ENCODE peak calls at places on chromosome 17, in eight cellular contexts. T is CD4-positive, CD25-positive, alpha-beta regulatory T cell; B is coronary artery; C is ascending aorta; Y is H9; W is hepatocyte; P is aorta; I is GM23338. Z is an unnamed sample.
A peak's percentile ranks its signal among the peaks of the same experiment; 100 is the strongest.

GRCh38 chr17:57537524-57538410 is 207.3 kb downstream of the CCDC182 start:
- DNase-seq in T (peak; percentile 55), B (no peak), C (no peak), Y (no peak), W (no peak), P (no peak), I (no peak), Z (no peak)

GRCh38 chr17:17439971-17440843 is 36.6 kb upstream of the MED9 start:
- DNase-seq in T (peak; percentile 81), B (no peak), C (no peak), Y (peak; percentile 87), W (peak; percentile 53), P (no peak), I (peak; percentile 90), Z (no peak)

GRCh38 chr17:58535431-58535830 is 21.0 kb upstream of the MTMR4 start:
- DNase-seq in T (no peak), B (no peak), C (no peak), Y (no peak), W (no peak), P (no peak), I (no peak), Z (no peak)

GRCh38 chr17:70072900-70073299 is 2.1 kb upstream of the KCNJ16 start:
- DNase-seq in T (no peak), B (no peak), C (no peak), Y (no peak), W (no peak), P (no peak), I (no peak), Z (no peak)

GRCh38 chr17:28317965-28318758 is 838 bp upstream of the TMEM97 start:
- DNase-seq in T (peak; percentile 5), B (no peak), C (no peak), Y (peak; percentile 54), W (no peak), P (no peak), I (peak; percentile 50), Z (no peak)

GRCh38 chr17:39834017-39834416 is 30.1 kb downstream of the IKZF3 start:
- DNase-seq in T (no peak), B (no peak), C (no peak), Y (no peak), W (no peak), P (no peak), I (no peak), Z (no peak)

GRCh38 chr17:63222655-63223054 is 223.5 kb downstream of the CYB561 start:
- DNase-seq in T (no peak), B (no peak), C (no peak), Y (no peak), W (no peak), P (no peak), I (peak; percentile 6), Z (no peak)

GRCh38 chr17:43406676-43407645 is 8.2 kb downstream of the ARL4D start:
- DNase-seq in T (no peak), B (no peak), C (no peak), Y (peak; percentile 60), W (no peak), P (peak; percentile 13), I (peak; percentile 30), Z (no peak)

GRCh38 chr17:5667871-5668270 is 83.6 kb upstream of the NLRP1 start:
- DNase-seq in T (no peak), B (no peak), C (no peak), Y (peak; percentile 61), W (no peak), P (no peak), I (peak; percentile 50), Z (no peak)

GRCh38 chr17:57803026-57803425 is 46.8 kb downstream of the MRPS23 start:
- DNase-seq in T (no peak), B (no peak), C (no peak), Y (peak; percentile 33), W (no peak), P (no peak), I (peak; percentile 37), Z (no peak)

GRCh38 chr17:17993852-17994251 is 21.2 kb downstream of the DRC3 start:
- DNase-seq in T (no peak), B (no peak), C (no peak), Y (no peak), W (no peak), P (no peak), I (no peak), Z (no peak)

GRCh38 chr17:29384901-29385300 is 5.3 kb upstream of the TAOK1 start:
- DNase-seq in T (no peak), B (no peak), C (no peak), Y (no peak), W (no peak), P (no peak), I (no peak), Z (no peak)

GRCh38 chr17:56751145-56751743 is 82.5 kb downstream of the C17orf67 start:
- DNase-seq in T (no peak), B (no peak), C (no peak), Y (peak; percentile 47), W (no peak), P (no peak), I (peak; percentile 5), Z (no peak)

GRCh38 chr17:66755944-66756290 is 79.0 kb upstream of the CACNG5 start:
- DNase-seq in T (no peak), B (no peak), C (no peak), Y (no peak), W (no peak), P (no peak), I (no peak), Z (no peak)

GRCh38 chr17:66752411-66752810 is 82.5 kb upstream of the CACNG5 start:
- DNase-seq in T (no peak), B (no peak), C (no peak), Y (no peak), W (no peak), P (no peak), I (no peak), Z (no peak)

GRCh38 chr17:66753126-66753920 is 81.6 kb upstream of the CACNG5 start:
- DNase-seq in T (no peak), B (no peak), C (no peak), Y (no peak), W (no peak), P (no peak), I (no peak), Z (no peak)

GRCh38 chr17:66751771-66752170 is 83.1 kb upstream of the CACNG5 start:
- DNase-seq in T (no peak), B (no peak), C (no peak), Y (no peak), W (no peak), P (no peak), I (no peak), Z (no peak)

DNA sequence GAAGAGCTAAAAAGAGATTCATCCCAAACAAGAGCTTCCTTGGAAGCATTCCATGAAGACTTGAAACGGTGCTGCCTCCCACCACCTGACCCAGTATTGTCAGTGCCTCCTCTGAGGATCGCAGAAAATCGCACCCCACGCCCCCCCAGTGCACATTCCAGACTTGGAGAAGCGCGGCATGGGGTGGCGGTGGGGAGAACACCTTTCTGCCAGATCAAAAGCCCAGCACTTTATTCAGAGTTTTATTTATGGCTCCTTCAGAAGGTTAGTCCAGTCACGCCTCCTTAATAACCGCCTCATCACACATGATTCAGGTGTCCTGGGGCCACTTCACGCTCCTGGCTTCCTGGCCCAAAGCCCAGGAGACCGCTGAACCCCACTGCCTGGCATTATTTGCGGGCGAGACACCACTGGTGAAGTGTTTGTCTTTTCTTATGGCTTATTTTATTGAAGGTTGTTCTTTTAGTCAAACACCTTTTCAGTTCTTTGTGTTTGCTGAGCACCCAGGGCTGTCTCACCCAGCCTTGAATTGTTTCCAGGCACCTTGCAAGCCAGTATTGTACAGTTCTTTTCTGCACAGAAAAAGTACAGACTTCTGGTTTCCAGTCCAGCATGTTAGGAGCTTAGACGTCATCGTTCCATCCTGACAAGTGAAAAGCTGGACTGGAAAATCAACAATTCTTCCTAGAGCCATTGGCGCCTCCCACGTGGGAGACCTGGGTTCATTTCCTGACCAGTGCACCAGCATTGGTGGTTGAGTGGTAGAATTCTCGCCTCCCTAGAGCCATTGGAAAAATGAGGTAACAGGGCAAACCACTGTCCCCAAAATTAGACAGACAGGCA is 79.6 kb upstream of the CACNG5 start:
- DNase-seq in T (no peak), B (no peak), C (no peak), Y (no peak), W (no peak), P (no peak), I (no peak), Z (no peak)
- H3K27ac ChIP-seq in T (no peak overlapping the region), B (no peak overlapping the region), C (no peak overlapping the region), Y (no peak overlapping the region), W (no peak overlapping the region), P (no peak overlapping the region), I (no peak overlapping the region), Z (no peak overlapping the region)

DNA sequence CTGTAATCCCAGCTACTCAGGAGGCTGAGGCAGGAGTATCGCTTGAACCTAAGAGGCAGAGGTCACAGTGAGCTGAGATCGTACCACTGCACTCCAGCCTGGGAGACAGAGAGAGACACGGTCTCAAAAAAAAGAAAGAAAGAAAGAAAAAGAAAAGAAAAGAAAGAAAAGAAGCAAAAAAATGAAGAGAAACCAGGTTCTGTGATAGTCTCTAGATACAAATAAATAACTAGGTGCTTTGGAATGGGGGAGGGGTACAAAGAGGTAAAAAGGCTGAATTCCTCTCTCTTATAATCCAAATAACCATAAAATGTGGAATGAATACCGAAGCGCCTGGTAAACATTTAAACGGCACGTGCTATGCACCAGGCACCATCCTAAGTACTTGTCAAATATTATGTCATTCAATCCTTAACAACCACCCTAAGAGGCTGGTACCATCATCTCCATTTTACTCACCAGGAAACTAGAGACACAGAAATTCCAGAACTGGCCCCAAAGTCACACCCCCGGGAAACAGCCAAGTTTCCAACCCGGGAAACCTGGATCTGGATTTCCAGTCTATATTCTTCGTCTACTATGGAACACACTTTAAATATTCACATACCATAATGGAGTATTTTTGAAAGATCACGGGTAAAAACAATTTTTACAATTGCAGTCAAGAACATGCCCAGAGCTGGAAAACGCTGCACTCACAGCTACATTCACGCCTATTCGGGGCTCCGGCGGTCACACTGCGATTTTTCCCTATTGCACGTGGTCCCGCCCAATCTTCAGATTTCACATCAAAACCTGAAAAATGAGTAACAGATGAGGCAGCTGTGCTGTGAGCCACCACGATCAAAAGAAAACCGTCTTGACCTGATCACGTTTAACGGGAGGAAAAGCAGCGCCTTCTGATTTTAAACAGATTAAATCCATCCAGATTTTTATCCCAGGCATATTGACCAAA is 10.5 kb downstream of the NXN start:
- DNase-seq in T (no peak), B (no peak), C (no peak), Y (no peak), W (peak; percentile 65), P (no peak), I (no peak), Z (no peak)
- H3K27ac ChIP-seq in T (no peak overlapping the region), B (peak overlapping the region; percentile 16), C (no peak overlapping the region), Y (peak overlapping the region; percentile 13), W (peak overlapping the region; percentile 92), P (no peak overlapping the region), I (peak overlapping the region; percentile 85), Z (no peak overlapping the region)

GRCh38 chr17:7955414-7956042 is 23.5 kb downstream of the CNTROB start:
- DNase-seq in T (no peak), B (no peak), C (no peak), Y (no peak), W (peak; percentile 23), P (no peak), I (no peak), Z (no peak)
- H3K27ac ChIP-seq in T (no peak overlapping the region), B (no peak overlapping the region), C (no peak overlapping the region), Y (no peak overlapping the region), W (peak overlapping the region; percentile 56), P (no peak overlapping the region), I (no peak overlapping the region), Z (no peak overlapping the region)

DNA sequence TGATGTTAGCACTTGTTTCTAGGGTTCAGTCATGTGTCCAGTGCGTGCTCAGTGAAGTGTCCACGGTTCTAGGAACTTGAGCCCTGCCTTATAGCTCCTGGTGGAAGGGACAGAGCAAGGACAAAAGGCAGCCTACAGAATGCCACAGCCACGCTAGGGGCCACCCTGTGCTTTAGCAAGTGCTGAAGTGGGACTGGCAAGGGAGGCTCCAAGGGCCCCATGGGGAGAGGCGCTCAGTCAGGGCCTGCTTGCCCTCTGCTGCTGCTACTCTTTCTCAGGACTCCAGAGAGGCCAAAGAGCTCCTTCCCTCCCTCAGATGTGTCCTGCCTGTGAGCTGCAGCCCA is 6.8 kb downstream of the NT5C start:
- DNase-seq in T (no peak), B (no peak), C (no peak), Y (no peak), W (no peak), P (no peak), I (no peak), Z (no peak)
- H3K27ac ChIP-seq in T (peak overlapping the region; percentile 23), B (no peak overlapping the region), C (no peak overlapping the region), Y (no peak overlapping the region), W (peak overlapping the region; percentile 96), P (no peak overlapping the region), I (no peak overlapping the region), Z (peak overlapping the region; percentile 91)